ENCODE peak calls at places on chromosomes 4 and X, in six cellular contexts. Y is psoas muscle, T is uterus, Q is tibial artery, G is pancreas, I is A549. E is an unnamed sample.

GRCh38 chr4:123397276-123398150 is 918 bp downstream of the SPRY1 start:
- DNase-seq in Y (peak; percentile 73), T (peak; percentile 42), Q (peak; percentile 57), G (peak; percentile 60), I (no peak), E (no peak)

GRCh38 chrX:29257516-29257915 is 670.3 kb downstream of the IL1RAPL1 start:
- DNase-seq in Y (no peak), T (no peak), Q (no peak), G (no peak), I (no peak), E (no peak)

GRCh38 chr4:62548108-62548524 is 1348.0 kb downstream of the ADGRL3 start:
- DNase-seq in Y (peak; percentile 36), T (no peak), Q (peak; percentile 54), G (no peak), I (no peak), E (no peak)

GRCh38 chr4:174579421-174579820 is 57.1 kb upstream of the HPGD start:
- DNase-seq in Y (no peak), T (no peak), Q (no peak), G (no peak), I (no peak), E (no peak)

GRCh38 chr4:170743633-170744032 is 653.9 kb upstream of the AADAT start:
- DNase-seq in Y (no peak), T (no peak), Q (no peak), G (no peak), I (no peak), E (no peak)

GRCh38 chrX:7351946-7352345 is 204.0 kb upstream of the PUDP start:
- DNase-seq in Y (no peak), T (no peak), Q (no peak), G (no peak), I (no peak), E (no peak)

GRCh38 chr4:21768349-21769310 is 179.9 kb downstream of the KCNIP4 start:
- DNase-seq in Y (no peak), T (no peak), Q (no peak), G (no peak), I (no peak), E (no peak)

GRCh38 chr4:48746608-48747374 is 33.3 kb downstream of the FRYL start:
- DNase-seq in Y (no peak), T (no peak), Q (no peak), G (no peak), I (no peak), E (no peak)

GRCh38 chrX:11451133-11451532 is 157.9 kb downstream of the AMELX start:
- DNase-seq in Y (no peak), T (no peak), Q (no peak), G (no peak), I (no peak), E (no peak)

GRCh38 chrX:74349387-74349786 is 45.4 kb downstream of the ZCCHC13 start:
- DNase-seq in Y (no peak), T (no peak), Q (no peak), G (no peak), I (no peak), E (no peak)

GRCh38 chrX:136115124-136115908 is 32.0 kb upstream of the FHL1 start:
- DNase-seq in Y (no peak), T (peak; percentile 32), Q (no peak), G (no peak), I (no peak), E (no peak)

GRCh38 chr4:2364654-2365053 is 53.8 kb downstream of the ZFYVE28 start:
- DNase-seq in Y (peak; percentile 56), T (peak; percentile 61), Q (no peak), G (peak; percentile 29), I (no peak), E (no peak)

GRCh38 chrX:3184176-3184930 is 143.1 kb downstream of the ARSF start:
- DNase-seq in Y (no peak), T (peak; percentile 23), Q (peak; percentile 21), G (no peak), I (no peak), E (no peak)

GRCh38 chr4:98293089-98293887 is 32.1 kb downstream of the RAP1GDS1 start:
- DNase-seq in Y (no peak), T (no peak), Q (no peak), G (no peak), I (no peak), E (no peak)

GRCh38 chr4:5050520-5050955 is 742 bp upstream of the STK32B start:
- DNase-seq in Y (peak; percentile 67), T (peak; percentile 73), Q (peak; percentile 68), G (peak; percentile 47), I (peak; percentile 86), E (peak; percentile 72)

GRCh38 chr4:29047341-29048041 is 1672.7 kb upstream of the PCDH7 start:
- DNase-seq in Y (no peak), T (no peak), Q (no peak), G (no peak), I (no peak), E (no peak)

GRCh38 chr4:44916406-44916805 is 190.1 kb upstream of the GNPDA2 start:
- DNase-seq in Y (no peak), T (no peak), Q (no peak), G (no peak), I (no peak), E (no peak)

GRCh38 chr4:117777721-117778120 is 256.6 kb upstream of the NDST3 start:
- DNase-seq in Y (no peak), T (no peak), Q (no peak), G (no peak), I (no peak), E (no peak)

GRCh38 chr4:143344011-143344410 is 7.3 kb downstream of the GAB1 start:
- DNase-seq in Y (no peak), T (no peak), Q (no peak), G (no peak), I (no peak), E (no peak)
- H3K4me1 ChIP-seq in Y (peaks cover 28% of the 10 kb centered on the region), T (peaks cover 7% of the 10 kb centered on the region), Q (peaks cover 33% of the 10 kb centered on the region), G (peaks cover 5% of the 10 kb centered on the region), I (no peaks in the 10 kb centered on the region), E (peaks cover 28% of the 10 kb centered on the region)

DNA sequence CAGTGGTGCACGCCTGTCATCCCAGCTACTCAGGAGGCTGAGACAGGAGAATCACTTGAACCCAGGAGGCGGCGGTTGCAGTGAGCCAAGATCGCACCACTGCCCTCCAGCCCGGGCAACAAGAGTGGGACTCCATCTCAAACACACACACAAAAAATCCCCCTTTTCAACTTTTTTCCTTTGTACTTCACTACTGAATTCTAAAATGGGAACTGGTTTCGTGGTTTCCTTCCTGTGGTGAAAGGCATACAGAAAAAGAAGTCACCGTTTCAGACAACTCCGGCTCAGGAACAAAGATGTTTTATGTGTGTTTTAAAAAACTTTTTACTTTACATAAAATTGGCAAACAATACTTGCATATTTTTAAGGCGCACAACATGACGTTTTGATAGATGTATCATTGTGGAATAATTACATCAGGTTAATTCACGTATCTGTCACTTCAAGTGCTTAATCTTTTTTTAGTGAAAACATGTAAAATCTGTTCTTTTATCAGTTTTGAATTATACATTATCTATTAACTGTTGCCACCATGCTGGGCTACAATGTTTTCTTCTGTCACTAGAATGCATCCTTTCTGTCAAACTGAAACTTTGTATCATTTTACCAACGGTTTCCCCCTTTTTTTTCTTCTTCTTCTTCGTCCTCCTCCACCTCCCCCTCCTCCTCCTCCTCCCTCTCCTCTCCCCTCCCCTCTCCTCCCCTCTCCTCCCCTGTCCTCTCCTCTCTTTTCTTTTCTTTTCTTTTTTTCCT is 186.0 kb downstream of the CRLF2 start:
- DNase-seq in Y (no peak), T (no peak), Q (no peak), G (no peak), I (no peak), E (no peak)
- H3K9me3 ChIP-seq in Y (no peaks in the 10 kb centered on the region), T (no peaks in the 10 kb centered on the region), Q (peaks cover 4% of the 10 kb centered on the region), G (no peaks in the 10 kb centered on the region), I (peaks cover 3% of the 10 kb centered on the region), E (peaks cover 11% of the 10 kb centered on the region)

GRCh38 chr4:109434793-109435080 is 1.1 kb downstream of the SEC24B start:
- DNase-seq in Y (no peak), T (no peak), Q (no peak), G (no peak), I (no peak), E (no peak)
- H3K27ac ChIP-seq in Y (peak overlapping the region; percentile 87), T (peak overlapping the region; percentile 90), Q (peak overlapping the region; percentile 93), G (peak overlapping the region; percentile 66), I (peak overlapping the region; percentile 100), E (peak overlapping the region; percentile 77)

DNA sequence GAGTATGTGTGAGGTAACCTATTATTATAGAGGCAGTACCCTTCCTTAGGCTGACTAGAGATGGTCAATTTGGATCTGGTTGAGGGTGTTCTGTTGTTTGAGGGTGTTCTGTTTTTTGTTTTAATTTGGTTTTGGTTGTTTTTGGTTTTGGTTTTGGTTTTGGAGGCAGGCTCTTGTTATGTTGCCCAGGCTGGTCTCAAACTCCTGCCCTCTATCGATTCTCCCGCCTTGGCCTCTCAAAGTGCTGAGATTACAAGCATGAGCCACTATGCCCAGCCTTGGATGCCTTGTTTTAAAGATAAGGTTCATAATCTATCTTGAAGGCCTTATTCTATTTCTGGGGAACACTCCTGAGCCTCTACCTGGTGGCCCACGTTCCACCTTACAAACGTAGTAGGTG is 902 bp downstream of the CXorf65 start:
- DNase-seq in Y (no peak), T (no peak), Q (no peak), G (no peak), I (no peak), E (no peak)
- H3K4me1 ChIP-seq in Y (no peaks in the 10 kb centered on the region), T (no peaks in the 10 kb centered on the region), Q (no peaks in the 10 kb centered on the region), G (no peaks in the 10 kb centered on the region), I (no peaks in the 10 kb centered on the region), E (no peaks in the 10 kb centered on the region)

GRCh38 chr4:185735887-185736286 is 76.1 kb downstream of the SORBS2 start:
- DNase-seq in Y (no peak), T (no peak), Q (no peak), G (no peak), I (no peak), E (no peak)

GRCh38 chr4:185737489-185738037 is 74.4 kb downstream of the SORBS2 start:
- DNase-seq in Y (no peak), T (peak; percentile 25), Q (no peak), G (no peak), I (no peak), E (no peak)

GRCh38 chr4:185738038-185738552 is 73.9 kb downstream of the SORBS2 start:
- DNase-seq in Y (no peak), T (no peak), Q (no peak), G (no peak), I (no peak), E (no peak)

GRCh38 chr4:185734214-185734613 is 77.8 kb downstream of the SORBS2 start:
- DNase-seq in Y (no peak), T (no peak), Q (no peak), G (no peak), I (no peak), E (no peak)

DNA sequence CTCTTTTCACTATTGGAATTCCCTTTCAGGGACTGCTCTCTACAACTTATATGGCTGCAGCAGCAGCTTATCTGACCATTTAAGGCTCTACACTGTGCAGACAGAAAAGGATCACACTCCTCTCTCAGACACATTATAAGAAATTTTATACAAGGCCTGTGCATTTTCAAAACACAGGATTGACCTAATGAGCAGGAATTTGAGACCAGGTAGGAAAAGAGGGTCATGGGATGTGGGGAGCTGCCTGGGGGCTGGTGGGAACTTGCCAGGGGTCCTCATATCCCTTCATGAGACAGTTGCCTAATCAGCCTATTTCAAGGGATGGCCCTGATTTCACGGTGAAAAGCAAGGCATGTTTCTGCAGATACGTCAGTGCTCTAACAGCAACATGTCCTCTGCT is 77.1 kb downstream of the SORBS2 start:
- DNase-seq in Y (no peak), T (no peak), Q (no peak), G (no peak), I (no peak), E (no peak)
- H3K9me3 ChIP-seq in Y (no peaks in the 10 kb centered on the region), T (no peaks in the 10 kb centered on the region), Q (no peaks in the 10 kb centered on the region), G (no peaks in the 10 kb centered on the region), I (no peaks in the 10 kb centered on the region), E (no peaks in the 10 kb centered on the region)